ENCODE peak calls at places on chromosomes 5 and 9, in four cellular contexts. One of them, this sample, is unnamed.

GRCh38 chr9:20623748-20624124 is 1.4 kb upstream of the MLLT3 start:
- DNase-seq in activated naive CD8-positive, alpha-beta T cell treated with anti-CD3 and anti-CD28 coated beads, Interleukin-2, amount 50 U/mL, for 16 hours: no peak
- DNase-seq in posterior cingulate gyrus: no peak
- DNase-seq in T-helper 9 cell: no peak
- DNase-seq in this sample: no peak

GRCh38 chr5:88785396-88786216 is 97.4 kb downstream of the MEF2C start:
- DNase-seq in posterior cingulate gyrus: no peak
- DNase-seq in activated naive CD8-positive, alpha-beta T cell treated with anti-CD3 and anti-CD28 coated beads, Interleukin-2, amount 50 U/mL, for 16 hours: no peak
- DNase-seq in T-helper 9 cell: no peak
- DNase-seq in this sample: no peak

GRCh38 chr9:91811024-91811909 is 138.8 kb downstream of the ROR2 start:
- DNase-seq in activated naive CD8-positive, alpha-beta T cell treated with anti-CD3 and anti-CD28 coated beads, Interleukin-2, amount 50 U/mL, for 16 hours: no peak
- DNase-seq in T-helper 9 cell: no peak
- DNase-seq in posterior cingulate gyrus: no peak
- DNase-seq in this sample: no peak

GRCh38 chr9:3977388-3977787 is 322.5 kb downstream of the GLIS3 start:
- DNase-seq in T-helper 9 cell: no peak
- DNase-seq in activated naive CD8-positive, alpha-beta T cell treated with anti-CD3 and anti-CD28 coated beads, Interleukin-2, amount 50 U/mL, for 16 hours: no peak
- DNase-seq in posterior cingulate gyrus: no peak
- DNase-seq in this sample: no peak

GRCh38 chr5:73418244-73418691 is 30.3 kb downstream of the FOXD1 start:
- DNase-seq in posterior cingulate gyrus: no peak
- DNase-seq in T-helper 9 cell: no peak
- DNase-seq in activated naive CD8-positive, alpha-beta T cell treated with anti-CD3 and anti-CD28 coated beads, Interleukin-2, amount 50 U/mL, for 16 hours: no peak
- DNase-seq in this sample: no peak

GRCh38 chr9:91935066-91935729 is 14.8 kb downstream of the ROR2 start:
- DNase-seq in posterior cingulate gyrus: no peak
- DNase-seq in T-helper 9 cell: no peak
- DNase-seq in activated naive CD8-positive, alpha-beta T cell treated with anti-CD3 and anti-CD28 coated beads, Interleukin-2, amount 50 U/mL, for 16 hours: no peak
- DNase-seq in this sample: no peak

GRCh38 chr5:932151-932627 is 39.5 kb downstream of the TRIP13 start:
- DNase-seq in T-helper 9 cell: no peak
- DNase-seq in activated naive CD8-positive, alpha-beta T cell treated with anti-CD3 and anti-CD28 coated beads, Interleukin-2, amount 50 U/mL, for 16 hours: no peak
- DNase-seq in posterior cingulate gyrus: no peak
- DNase-seq in this sample: no peak

GRCh38 chr5:145478651-145479050 is 356.5 kb downstream of the PRELID2 start:
- DNase-seq in T-helper 9 cell: no peak
- DNase-seq in activated naive CD8-positive, alpha-beta T cell treated with anti-CD3 and anti-CD28 coated beads, Interleukin-2, amount 50 U/mL, for 16 hours: no peak
- DNase-seq in posterior cingulate gyrus: no peak
- DNase-seq in this sample: no peak

GRCh38 chr9:128995791-128996190 is 32.3 kb downstream of the SH3GLB2 start:
- DNase-seq in activated naive CD8-positive, alpha-beta T cell treated with anti-CD3 and anti-CD28 coated beads, Interleukin-2, amount 50 U/mL, for 16 hours: no peak
- DNase-seq in T-helper 9 cell: no peak
- DNase-seq in posterior cingulate gyrus: no peak
- DNase-seq in this sample: no peak

GRCh38 chr5:56680731-56681130 is 134.6 kb upstream of the MAP3K1 start:
- DNase-seq in posterior cingulate gyrus: no peak
- DNase-seq in activated naive CD8-positive, alpha-beta T cell treated with anti-CD3 and anti-CD28 coated beads, Interleukin-2, amount 50 U/mL, for 16 hours: no peak
- DNase-seq in T-helper 9 cell: no peak
- DNase-seq in this sample: no peak

GRCh38 chr9:27088981-27089380 is 20.0 kb upstream of the TEK start:
- DNase-seq in activated naive CD8-positive, alpha-beta T cell treated with anti-CD3 and anti-CD28 coated beads, Interleukin-2, amount 50 U/mL, for 16 hours: no peak
- DNase-seq in posterior cingulate gyrus: no peak
- DNase-seq in T-helper 9 cell: no peak
- DNase-seq in this sample: no peak

GRCh38 chr9:135559606-135560005 is 1.9 kb upstream of the PAEP start:
- DNase-seq in posterior cingulate gyrus: no peak
- DNase-seq in activated naive CD8-positive, alpha-beta T cell treated with anti-CD3 and anti-CD28 coated beads, Interleukin-2, amount 50 U/mL, for 16 hours: no peak
- DNase-seq in T-helper 9 cell: no peak
- DNase-seq in this sample: no peak

GRCh38 chr9:34989946-34990635 is 546 bp downstream of the DNAJB5 start:
- DNase-seq in T-helper 9 cell: peak; percentile 41
- DNase-seq in activated naive CD8-positive, alpha-beta T cell treated with anti-CD3 and anti-CD28 coated beads, Interleukin-2, amount 50 U/mL, for 16 hours: no peak
- DNase-seq in posterior cingulate gyrus: peak; percentile 39
- DNase-seq in this sample: no peak

GRCh38 chr9:114929166-114929565 is 1.2 kb downstream of the TNFSF8 start:
- DNase-seq in T-helper 9 cell: no peak
- DNase-seq in activated naive CD8-positive, alpha-beta T cell treated with anti-CD3 and anti-CD28 coated beads, Interleukin-2, amount 50 U/mL, for 16 hours: no peak
- DNase-seq in posterior cingulate gyrus: no peak
- DNase-seq in this sample: no peak

GRCh38 chr9:112867275-112867991 is 23.2 kb downstream of the SLC46A2 start:
- DNase-seq in T-helper 9 cell: no peak
- DNase-seq in activated naive CD8-positive, alpha-beta T cell treated with anti-CD3 and anti-CD28 coated beads, Interleukin-2, amount 50 U/mL, for 16 hours: no peak
- DNase-seq in posterior cingulate gyrus: no peak
- DNase-seq in this sample: no peak

GRCh38 chr9:35798658-35799366 is 7.4 kb downstream of the NPR2 start:
- DNase-seq in T-helper 9 cell: no peak
- DNase-seq in activated naive CD8-positive, alpha-beta T cell treated with anti-CD3 and anti-CD28 coated beads, Interleukin-2, amount 50 U/mL, for 16 hours: no peak
- DNase-seq in posterior cingulate gyrus: no peak
- DNase-seq in this sample: no peak

GRCh38 chr5:174426388-174426787 is 298.0 kb upstream of the MSX2 start:
- DNase-seq in activated naive CD8-positive, alpha-beta T cell treated with anti-CD3 and anti-CD28 coated beads, Interleukin-2, amount 50 U/mL, for 16 hours: no peak
- DNase-seq in T-helper 9 cell: no peak
- DNase-seq in posterior cingulate gyrus: no peak
- DNase-seq in this sample: no peak

GRCh38 chr5:77644443-77645157 is 6.1 kb upstream of the OTP start:
- DNase-seq in posterior cingulate gyrus: no peak
- DNase-seq in T-helper 9 cell: no peak
- DNase-seq in activated naive CD8-positive, alpha-beta T cell treated with anti-CD3 and anti-CD28 coated beads, Interleukin-2, amount 50 U/mL, for 16 hours: no peak
- DNase-seq in this sample: no peak

GRCh38 chr9:137814841-137815240 is 62.7 kb upstream of the CACNA1B start:
- DNase-seq in T-helper 9 cell: no peak
- DNase-seq in activated naive CD8-positive, alpha-beta T cell treated with anti-CD3 and anti-CD28 coated beads, Interleukin-2, amount 50 U/mL, for 16 hours: no peak
- DNase-seq in posterior cingulate gyrus: no peak
- DNase-seq in this sample: no peak

GRCh38 chr5:179833709-179834070 is 13.0 kb downstream of the SQSTM1 start:
- DNase-seq in T-helper 9 cell: no peak
- DNase-seq in posterior cingulate gyrus: no peak
- DNase-seq in activated naive CD8-positive, alpha-beta T cell treated with anti-CD3 and anti-CD28 coated beads, Interleukin-2, amount 50 U/mL, for 16 hours: no peak
- DNase-seq in this sample: no peak

GRCh38 chr5:133236976-133237375 is 185.2 kb downstream of the HSPA4 start:
- DNase-seq in T-helper 9 cell: no peak
- DNase-seq in activated naive CD8-positive, alpha-beta T cell treated with anti-CD3 and anti-CD28 coated beads, Interleukin-2, amount 50 U/mL, for 16 hours: no peak
- DNase-seq in posterior cingulate gyrus: no peak
- DNase-seq in this sample: no peak

GRCh38 chr5:179679014-179679674 is 1.7 kb downstream of the CBY3 start:
- DNase-seq in activated naive CD8-positive, alpha-beta T cell treated with anti-CD3 and anti-CD28 coated beads, Interleukin-2, amount 50 U/mL, for 16 hours: peak; percentile 8
- DNase-seq in posterior cingulate gyrus: peak; percentile 53
- DNase-seq in T-helper 9 cell: peak; percentile 59
- DNase-seq in this sample: peak; percentile 39

GRCh38 chr5:75337366-75338021 is 474 bp downstream of the HMGCR start:
- DNase-seq in posterior cingulate gyrus: peak; percentile 33
- DNase-seq in activated naive CD8-positive, alpha-beta T cell treated with anti-CD3 and anti-CD28 coated beads, Interleukin-2, amount 50 U/mL, for 16 hours: no peak
- DNase-seq in T-helper 9 cell: peak; percentile 20
- DNase-seq in this sample: no peak

GRCh38 chr9:36905101-36906066 is 128.7 kb downstream of the PAX5 start:
- DNase-seq in posterior cingulate gyrus: no peak
- DNase-seq in T-helper 9 cell: no peak
- DNase-seq in activated naive CD8-positive, alpha-beta T cell treated with anti-CD3 and anti-CD28 coated beads, Interleukin-2, amount 50 U/mL, for 16 hours: no peak
- DNase-seq in this sample: no peak

GRCh38 chr5:82111191-82111590 is 139.4 kb downstream of the ATG10 start:
- DNase-seq in T-helper 9 cell: no peak
- DNase-seq in posterior cingulate gyrus: no peak
- DNase-seq in activated naive CD8-positive, alpha-beta T cell treated with anti-CD3 and anti-CD28 coated beads, Interleukin-2, amount 50 U/mL, for 16 hours: no peak
- DNase-seq in this sample: no peak

GRCh38 chr5:139764250-139764791 is 31.3 kb upstream of the PSD2 start:
- DNase-seq in T-helper 9 cell: no peak
- DNase-seq in activated naive CD8-positive, alpha-beta T cell treated with anti-CD3 and anti-CD28 coated beads, Interleukin-2, amount 50 U/mL, for 16 hours: no peak
- DNase-seq in posterior cingulate gyrus: peak; percentile 65
- DNase-seq in this sample: no peak

GRCh38 chr5:142133382-142134206 is 25.0 kb downstream of the NDFIP1 start:
- DNase-seq in activated naive CD8-positive, alpha-beta T cell treated with anti-CD3 and anti-CD28 coated beads, Interleukin-2, amount 50 U/mL, for 16 hours: no peak
- DNase-seq in T-helper 9 cell: no peak
- DNase-seq in posterior cingulate gyrus: no peak
- DNase-seq in this sample: no peak

GRCh38 chr5:131747180-131748105 is 49.4 kb downstream of the FNIP1 start:
- DNase-seq in posterior cingulate gyrus: no peak
- DNase-seq in T-helper 9 cell: no peak
- DNase-seq in activated naive CD8-positive, alpha-beta T cell treated with anti-CD3 and anti-CD28 coated beads, Interleukin-2, amount 50 U/mL, for 16 hours: no peak
- DNase-seq in this sample: no peak

GRCh38 chr5:68279960-68280359 is 64.4 kb downstream of the PIK3R1 start:
- DNase-seq in T-helper 9 cell: no peak
- DNase-seq in posterior cingulate gyrus: no peak
- DNase-seq in activated naive CD8-positive, alpha-beta T cell treated with anti-CD3 and anti-CD28 coated beads, Interleukin-2, amount 50 U/mL, for 16 hours: no peak
- DNase-seq in this sample: no peak

GRCh38 chr5:181133610-181134231 is 2.8 kb upstream of the OR2V1 start:
- DNase-seq in activated naive CD8-positive, alpha-beta T cell treated with anti-CD3 and anti-CD28 coated beads, Interleukin-2, amount 50 U/mL, for 16 hours: no peak
- DNase-seq in posterior cingulate gyrus: peak; percentile 40
- DNase-seq in T-helper 9 cell: no peak
- DNase-seq in this sample: no peak

GRCh38 chr9:114902773-114903589 is 27.4 kb downstream of the TNFSF8 start:
- DNase-seq in activated naive CD8-positive, alpha-beta T cell treated with anti-CD3 and anti-CD28 coated beads, Interleukin-2, amount 50 U/mL, for 16 hours: no peak
- DNase-seq in T-helper 9 cell: peak; percentile 29
- DNase-seq in posterior cingulate gyrus: no peak
- DNase-seq in this sample: no peak

GRCh38 chr9:127424669-127424986 is 446 bp downstream of the ZNF79 start:
- DNase-seq in posterior cingulate gyrus: no peak
- DNase-seq in T-helper 9 cell: no peak
- DNase-seq in activated naive CD8-positive, alpha-beta T cell treated with anti-CD3 and anti-CD28 coated beads, Interleukin-2, amount 50 U/mL, for 16 hours: no peak
- DNase-seq in this sample: no peak

GRCh38 chr5:104937591-104937990 is 1375.0 kb upstream of the NUDT12 start:
- DNase-seq in posterior cingulate gyrus: no peak
- DNase-seq in activated naive CD8-positive, alpha-beta T cell treated with anti-CD3 and anti-CD28 coated beads, Interleukin-2, amount 50 U/mL, for 16 hours: no peak
- DNase-seq in T-helper 9 cell: no peak
- DNase-seq in this sample: no peak

GRCh38 chr5:113293068-113293571 is 141.7 kb downstream of the TSSK1B start:
- DNase-seq in activated naive CD8-positive, alpha-beta T cell treated with anti-CD3 and anti-CD28 coated beads, Interleukin-2, amount 50 U/mL, for 16 hours: no peak
- DNase-seq in posterior cingulate gyrus: no peak
- DNase-seq in T-helper 9 cell: no peak
- DNase-seq in this sample: no peak

GRCh38 chr5:115321309-115321708 is 24.9 kb upstream of the CCDC112 start:
- DNase-seq in T-helper 9 cell: no peak
- DNase-seq in posterior cingulate gyrus: no peak
- DNase-seq in activated naive CD8-positive, alpha-beta T cell treated with anti-CD3 and anti-CD28 coated beads, Interleukin-2, amount 50 U/mL, for 16 hours: no peak
- DNase-seq in this sample: no peak

GRCh38 chr9:96100385-96100978 is 201.5 kb downstream of the HSD17B3 start:
- DNase-seq in T-helper 9 cell: no peak
- DNase-seq in posterior cingulate gyrus: no peak
- DNase-seq in activated naive CD8-positive, alpha-beta T cell treated with anti-CD3 and anti-CD28 coated beads, Interleukin-2, amount 50 U/mL, for 16 hours: no peak
- DNase-seq in this sample: no peak

GRCh38 chr9:133224762-133225161 is 15.7 kb upstream of the OBP2B start:
- DNase-seq in T-helper 9 cell: no peak
- DNase-seq in activated naive CD8-positive, alpha-beta T cell treated with anti-CD3 and anti-CD28 coated beads, Interleukin-2, amount 50 U/mL, for 16 hours: no peak
- DNase-seq in posterior cingulate gyrus: no peak
- DNase-seq in this sample: no peak

GRCh38 chr9:4069457-4070162 is 230.3 kb downstream of the GLIS3 start:
- DNase-seq in activated naive CD8-positive, alpha-beta T cell treated with anti-CD3 and anti-CD28 coated beads, Interleukin-2, amount 50 U/mL, for 16 hours: no peak
- DNase-seq in posterior cingulate gyrus: no peak
- DNase-seq in T-helper 9 cell: no peak
- DNase-seq in this sample: no peak

This sample was measured in substantia nigra.